ENCODE peak calls at places on chromosomes 16 and 17, in four cellular contexts. U, E, W and F are unnamed samples.
A peak's percentile ranks its signal among the peaks of the same experiment; 100 is the strongest.

GRCh38 chr16:14041164-14041563 is 30.0 kb upstream of the MRTFB start:
- DNase-seq in E (no peak), U (no peak), W (no peak), F (no peak)

GRCh38 chr16:87173294-87173883 is 143.8 kb downstream of the C16orf95 start:
- DNase-seq in W (no peak), U (no peak), E (no peak), F (no peak)

GRCh38 chr16:30924086-30924714 is 828 bp downstream of the FBXL19 start:
- DNase-seq in U (peak; percentile 26), E (no peak), W (peak; percentile 42), F (peak; percentile 62)

GRCh38 chr16:66961065-66961744 is at the start of gene CES3:
- DNase-seq in U (peak; percentile 61), W (peak; percentile 88), E (no peak), F (peak; percentile 93)

GRCh38 chr17:57356722-57357391 is 100.5 kb downstream of the MSI2 start:
- DNase-seq in U (peak; percentile 46), E (no peak), W (no peak), F (peak; percentile 90)

GRCh38 chr16:59260892-59261291 is 526.8 kb upstream of the GOT2 start:
- DNase-seq in W (no peak), E (no peak), U (no peak), F (no peak)

GRCh38 chr17:21124096-21124495 is 2.7 kb upstream of the DHRS7B start:
- DNase-seq in E (no peak), W (no peak), U (no peak), F (no peak)

GRCh38 chr17:82441686-82442487 is 8.7 kb downstream of the CYBC1 start:
- DNase-seq in E (no peak), W (no peak), U (no peak), F (no peak)

GRCh38 chr17:50863221-50863843 is 2.8 kb downstream of the TOB1 start:
- DNase-seq in U (no peak), E (no peak), W (peak; percentile 59), F (peak; percentile 68)

GRCh38 chr16:11992008-11992584 is 15.6 kb downstream of the SNX29 start:
- DNase-seq in W (no peak), E (no peak), U (no peak), F (no peak)

GRCh38 chr16:66617010-66617434 is 12.5 kb downstream of the CMTM3 start:
- DNase-seq in E (no peak), W (no peak), U (no peak), F (no peak)

GRCh38 chr17:49823614-49824013 is 24.3 kb downstream of the TAC4 start:
- DNase-seq in E (no peak), U (no peak), W (no peak), F (no peak)

GRCh38 chr16:3800019-3800418 is 80.5 kb downstream of the CREBBP start:
- DNase-seq in U (no peak), E (no peak), W (no peak), F (no peak)

GRCh38 chr16:3797473-3797872 is 80.1 kb upstream of the TRAP1 start:
- DNase-seq in E (no peak), U (no peak), W (no peak), F (no peak)

GRCh38 chr16:3797904-3798811 is 80.8 kb upstream of the TRAP1 start:
- DNase-seq in U (no peak), W (no peak), E (no peak), F (peak; percentile 33)

GRCh38 chr16:3800477-3801270 is 79.8 kb downstream of the CREBBP start:
- DNase-seq in E (no peak), W (no peak), U (no peak), F (no peak)

GRCh38 chr16:3798827-3799226 is 81.5 kb upstream of the TRAP1 start:
- DNase-seq in E (no peak), U (no peak), W (no peak), F (no peak)
- H3K36me3 ChIP-seq in E (no peaks in the 10 kb centered on the region), U (peaks cover 22% of the 10 kb centered on the region), W (no peaks in the 10 kb centered on the region), F (peaks cover 3% of the 10 kb centered on the region)

GRCh38 chr16:57263585-57264351 is 18.7 kb downstream of the ARL2BP start:
- DNase-seq in U (no peak), E (no peak), W (no peak), F (no peak)
- H3K4me1 ChIP-seq in U (peaks cover 9% of the 10 kb centered on the region), E (peaks cover 58% of the 10 kb centered on the region), W (peaks cover 23% of the 10 kb centered on the region), F (peaks cover 14% of the 10 kb centered on the region)

GRCh38 chr16:3355589-3355988 is at the start of gene OR2C1:
- DNase-seq in E (no peak), W (no peak), U (no peak), F (no peak)
- H3K9me3 ChIP-seq in E (no peaks in the 10 kb centered on the region), W (no peaks in the 10 kb centered on the region), U (no peaks in the 10 kb centered on the region), F (no peaks in the 10 kb centered on the region)

DNA sequence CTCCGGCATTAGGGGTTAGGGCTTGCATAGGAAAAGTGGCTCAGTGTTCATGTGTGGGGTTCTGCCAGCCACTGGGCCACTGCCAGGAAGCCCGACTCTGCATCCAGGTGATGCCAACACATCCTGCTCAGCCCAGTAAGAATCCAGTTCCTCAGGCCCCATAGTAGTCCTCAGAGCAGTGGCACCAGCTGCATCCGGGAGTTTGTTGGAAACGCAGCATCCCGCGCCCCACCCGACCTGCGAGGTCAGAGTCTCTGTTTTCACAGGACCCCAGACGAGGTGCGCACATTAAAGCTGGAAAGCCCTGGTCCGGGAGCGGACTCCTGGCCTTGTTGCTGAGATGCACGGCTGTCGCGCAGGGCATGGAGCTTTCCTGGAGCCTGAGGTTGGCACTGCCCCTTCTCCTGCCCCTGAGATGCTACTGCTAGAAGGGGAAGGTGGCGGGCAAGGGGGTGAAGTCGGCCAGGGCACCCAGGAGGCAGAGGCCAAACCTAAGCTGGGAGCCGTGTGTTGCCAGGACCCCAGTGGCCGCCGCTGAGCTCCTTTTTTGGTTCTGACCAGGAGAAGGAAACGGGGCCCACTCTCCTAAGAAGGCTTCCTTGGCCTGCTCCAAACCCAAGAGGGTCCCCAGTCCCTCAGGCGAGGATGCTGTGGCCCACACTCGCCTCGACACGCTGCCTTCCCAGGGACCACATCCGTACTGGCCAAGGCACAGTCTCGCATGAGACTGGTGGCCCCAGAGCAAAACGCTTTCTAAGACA is 44.4 kb downstream of the NOS2 start:
- DNase-seq in U (no peak), E (no peak), W (no peak), F (no peak)
- H3K36me3 ChIP-seq in U (no peaks in the 10 kb centered on the region), E (no peaks in the 10 kb centered on the region), W (no peaks in the 10 kb centered on the region), F (no peaks in the 10 kb centered on the region)

GRCh38 chr16:19046062-19046461 is 21.4 kb upstream of the COQ7 start:
- DNase-seq in E (no peak), U (no peak), W (no peak), F (no peak)
- H3K4me1 ChIP-seq in E (no peaks in the 10 kb centered on the region), U (no peaks in the 10 kb centered on the region), W (no peaks in the 10 kb centered on the region), F (no peaks in the 10 kb centered on the region)

GRCh38 chr16:10936585-10936984 is 5.7 kb downstream of the DEXI start:
- DNase-seq in W (no peak), E (no peak), U (no peak), F (no peak)

GRCh38 chr16:10937068-10937859 is 5.0 kb downstream of the DEXI start:
- DNase-seq in W (no peak), E (no peak), U (no peak), F (no peak)

GRCh38 chr16:10934325-10935107 is 7.8 kb downstream of the DEXI start:
- DNase-seq in W (no peak), U (no peak), E (no peak), F (no peak)

GRCh38 chr16:10933865-10934264 is 8.4 kb downstream of the DEXI start:
- DNase-seq in U (no peak), E (no peak), W (no peak), F (no peak)

GRCh38 chr16:10935491-10935890 is 6.8 kb downstream of the DEXI start:
- DNase-seq in W (no peak), U (no peak), E (no peak), F (no peak)
- H3K9me3 ChIP-seq in W (no peaks in the 10 kb centered on the region), U (no peaks in the 10 kb centered on the region), E (no peaks in the 10 kb centered on the region), F (no peaks in the 10 kb centered on the region)

GRCh38 chr17:39838784-39839183 is 25.3 kb downstream of the IKZF3 start:
- DNase-seq in E (no peak), U (no peak), W (no peak), F (no peak)
- H3K36me3 ChIP-seq in E (no peaks in the 10 kb centered on the region), U (no peaks in the 10 kb centered on the region), W (no peaks in the 10 kb centered on the region), F (no peaks in the 10 kb centered on the region)

DNA sequence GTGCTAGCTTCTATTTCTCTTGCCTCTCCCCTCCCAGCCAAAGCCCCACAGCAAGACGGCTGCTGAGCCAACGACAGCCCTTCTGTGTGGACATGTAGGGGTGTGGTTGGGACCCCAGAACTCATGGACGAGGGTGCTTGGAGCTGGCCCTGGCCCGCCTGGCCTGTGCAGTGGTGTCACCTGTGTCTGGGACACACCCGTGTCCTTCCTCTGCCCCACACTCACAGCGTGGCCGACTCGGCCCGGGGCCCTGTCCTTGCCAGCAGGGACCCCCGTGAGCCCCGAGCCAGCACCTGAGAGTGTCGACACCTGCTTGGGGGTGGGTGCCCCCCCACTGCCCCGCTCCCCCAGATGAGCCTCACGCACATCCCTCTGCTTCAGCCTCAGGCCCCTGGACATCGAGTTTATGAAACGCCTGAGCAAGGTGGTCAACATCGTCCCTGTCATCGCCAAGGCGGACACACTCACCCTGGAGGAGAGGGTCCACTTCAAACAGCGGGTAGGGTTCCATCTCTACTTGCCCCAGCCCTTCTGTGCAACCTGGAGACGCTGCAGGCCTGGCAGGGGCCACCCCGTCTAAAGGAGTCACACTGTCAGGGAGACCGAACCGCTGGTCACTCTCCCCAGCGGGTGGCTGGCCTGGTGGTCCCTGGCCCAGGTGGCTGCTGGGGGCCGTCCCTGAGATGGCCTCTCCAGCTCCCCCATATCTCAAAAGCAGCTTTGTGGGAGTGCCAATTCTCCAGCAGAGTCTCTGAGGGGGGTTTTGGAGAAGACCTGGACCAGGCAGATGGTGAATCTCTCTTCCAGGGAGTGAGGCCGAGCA is 349.8 kb downstream of the SEC14L1 start:
- DNase-seq in W (no peak), U (no peak), E (no peak), F (no peak)
- H3K4me1 ChIP-seq in W (peaks cover 6% of the 10 kb centered on the region), U (peaks cover 2% of the 10 kb centered on the region), E (peaks cover 18% of the 10 kb centered on the region), F (no peaks in the 10 kb centered on the region)

GRCh38 chr17:22128723-22129122 is 436.4 kb downstream of the KCNJ18 start:
- DNase-seq in W (no peak), E (no peak), U (no peak), F (no peak)
- H3K9me3 ChIP-seq in W (peaks cover 3% of the 10 kb centered on the region), E (no peaks in the 10 kb centered on the region), U (no peaks in the 10 kb centered on the region), F (peaks cover 2% of the 10 kb centered on the region)

GRCh38 chr16:68291227-68291626 is 19.5 kb downstream of the SLC7A6OS start:
- DNase-seq in W (no peak), E (no peak), U (no peak), F (no peak)
- H3K36me3 ChIP-seq in W (peaks cover 7% of the 10 kb centered on the region), E (peaks cover 11% of the 10 kb centered on the region), U (peaks cover 76% of the 10 kb centered on the region), F (peaks cover 74% of the 10 kb centered on the region)